ENCODE peak calls at places on chromosomes 11 and 22, in seven cellular contexts. U, X, G, W, L, T and O are unnamed samples.

GRCh38 chr11:122893131-122893530 is 10.6 kb downstream of the JHY start:
- DNase-seq in X (no peak), G (no peak), L (no peak), U (no peak), W (no peak), T (no peak), O (no peak)

GRCh38 chr11:70894566-70894965 is 357.8 kb downstream of the SHANK2 start:
- DNase-seq in U (no peak), L (no peak), W (no peak), T (no peak), X (no peak), G (no peak), O (no peak)

GRCh38 chr11:67174311-67174710 is 55.2 kb downstream of the KDM2A start:
- DNase-seq in X (no peak), W (no peak), L (no peak), U (no peak), T (no peak), G (no peak), O (no peak)

GRCh38 chr11:118606157-118606843 is 1.1 kb upstream of the PHLDB1 start:
- DNase-seq in U (no peak), W (peak; percentile 76), G (no peak), X (no peak), T (peak; percentile 53), L (no peak), O (peak; percentile 75)

GRCh38 chr11:14764899-14765527 is 121.4 kb downstream of the PDE3B start:
- DNase-seq in L (no peak), X (peak; percentile 47), G (no peak), U (no peak), T (no peak), W (no peak), O (no peak)

GRCh38 chr22:21984793-21985192 is 2.2 kb upstream of the TOP3B start:
- DNase-seq in L (no peak), U (no peak), W (no peak), T (no peak), G (no peak), X (peak; percentile 43), O (no peak)

GRCh38 chr22:37534445-37534844 is 15.2 kb upstream of the CARD10 start:
- DNase-seq in X (no peak), T (no peak), W (no peak), U (no peak), L (no peak), G (no peak), O (no peak)

GRCh38 chr11:13268791-13269190 is 8.8 kb upstream of the BMAL1 start:
- DNase-seq in L (no peak), U (no peak), W (no peak), G (no peak), T (no peak), X (no peak), O (no peak)

GRCh38 chr11:69374110-69374981 is 80.4 kb downstream of the MYEOV start:
- DNase-seq in G (peak; percentile 90), T (peak; percentile 12), W (no peak), L (peak; percentile 17), X (no peak), U (peak; percentile 4), O (peak; percentile 14)

GRCh38 chr11:108662700-108663099 is 2.2 kb upstream of the DDX10 start:
- DNase-seq in G (no peak), T (no peak), U (no peak), L (no peak), W (no peak), X (no peak), O (no peak)

GRCh38 chr11:72079776-72080325 is 491 bp downstream of the NUMA1 start:
- DNase-seq in G (no peak), X (peak; percentile 17), T (no peak), U (no peak), L (peak; percentile 49), W (peak; percentile 34), O (no peak)

GRCh38 chr22:45478108-45478771 is 24.4 kb upstream of the FBLN1 start:
- DNase-seq in U (no peak), X (peak; percentile 90), W (no peak), T (no peak), G (no peak), L (peak; percentile 28), O (no peak)

GRCh38 chr11:9313648-9314290 is 624 bp downstream of the TMEM41B start:
- DNase-seq in T (no peak), X (peak; percentile 11), G (no peak), L (no peak), U (peak; percentile 35), W (peak; percentile 17), O (no peak)

DNA sequence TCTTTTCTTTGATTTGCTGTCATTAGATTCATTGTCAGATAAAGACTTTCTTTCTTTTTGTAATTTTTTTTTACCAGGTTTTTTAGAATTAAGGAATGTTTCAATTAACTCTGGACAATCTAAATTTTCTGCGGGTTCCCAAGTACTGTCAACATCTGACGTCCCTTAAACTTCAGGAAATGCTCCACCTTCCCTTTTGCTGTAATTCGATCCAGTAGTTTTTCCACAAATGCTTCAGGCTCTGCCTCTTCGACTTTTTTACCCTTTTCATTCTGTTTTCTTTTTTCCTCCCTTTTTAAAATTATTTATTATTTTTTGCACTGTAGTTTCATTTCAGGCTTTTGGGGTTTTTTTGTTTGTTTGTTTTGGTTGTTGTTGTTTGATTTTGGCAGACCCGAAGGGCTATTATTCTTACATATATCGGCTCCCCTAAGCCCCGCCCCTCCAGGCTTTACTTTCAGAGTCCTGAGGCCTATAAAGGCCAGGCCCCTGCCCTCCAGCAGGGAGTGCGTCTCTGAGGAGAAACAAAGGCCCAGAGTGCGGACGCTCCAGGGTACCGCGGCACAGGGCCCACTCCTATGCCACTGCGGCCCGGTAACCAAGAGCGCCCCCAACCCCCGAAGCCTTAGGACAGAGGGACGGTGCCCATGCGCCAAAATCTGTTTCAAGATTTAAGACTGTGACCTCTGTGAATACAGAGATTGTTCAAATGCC is 116.4 kb downstream of the TYR start:
- DNase-seq in W (no peak), T (peak; percentile 11), U (no peak), X (peak; percentile 11), L (peak; percentile 30), G (peak; percentile 3), O (no peak)
- H3K4me3 ChIP-seq in W (no peak overlapping the region), T (peak overlapping the region; percentile 38), U (no peak overlapping the region), X (no peak overlapping the region), L (no peak overlapping the region), G (no peak overlapping the region), O (no peak overlapping the region)

GRCh38 chr11:133619397-133619796 is 87.1 kb upstream of the OPCML start:
- DNase-seq in U (no peak), L (no peak), W (no peak), G (no peak), X (no peak), T (no peak), O (no peak)

GRCh38 chr11:133618500-133618899 is 86.2 kb upstream of the OPCML start:
- DNase-seq in X (no peak), W (no peak), L (no peak), U (no peak), T (no peak), G (no peak), O (no peak)

GRCh38 chr11:133619973-133620372 is 87.7 kb upstream of the OPCML start:
- DNase-seq in X (no peak), T (no peak), U (no peak), G (no peak), L (no peak), W (no peak), O (no peak)
- TF ChIP-seq CTCF in X (no peak), T (peak; percentile 57), U (no peak), G (peak; percentile 31), L (no peak), W (no peak), O (no peak)

DNA sequence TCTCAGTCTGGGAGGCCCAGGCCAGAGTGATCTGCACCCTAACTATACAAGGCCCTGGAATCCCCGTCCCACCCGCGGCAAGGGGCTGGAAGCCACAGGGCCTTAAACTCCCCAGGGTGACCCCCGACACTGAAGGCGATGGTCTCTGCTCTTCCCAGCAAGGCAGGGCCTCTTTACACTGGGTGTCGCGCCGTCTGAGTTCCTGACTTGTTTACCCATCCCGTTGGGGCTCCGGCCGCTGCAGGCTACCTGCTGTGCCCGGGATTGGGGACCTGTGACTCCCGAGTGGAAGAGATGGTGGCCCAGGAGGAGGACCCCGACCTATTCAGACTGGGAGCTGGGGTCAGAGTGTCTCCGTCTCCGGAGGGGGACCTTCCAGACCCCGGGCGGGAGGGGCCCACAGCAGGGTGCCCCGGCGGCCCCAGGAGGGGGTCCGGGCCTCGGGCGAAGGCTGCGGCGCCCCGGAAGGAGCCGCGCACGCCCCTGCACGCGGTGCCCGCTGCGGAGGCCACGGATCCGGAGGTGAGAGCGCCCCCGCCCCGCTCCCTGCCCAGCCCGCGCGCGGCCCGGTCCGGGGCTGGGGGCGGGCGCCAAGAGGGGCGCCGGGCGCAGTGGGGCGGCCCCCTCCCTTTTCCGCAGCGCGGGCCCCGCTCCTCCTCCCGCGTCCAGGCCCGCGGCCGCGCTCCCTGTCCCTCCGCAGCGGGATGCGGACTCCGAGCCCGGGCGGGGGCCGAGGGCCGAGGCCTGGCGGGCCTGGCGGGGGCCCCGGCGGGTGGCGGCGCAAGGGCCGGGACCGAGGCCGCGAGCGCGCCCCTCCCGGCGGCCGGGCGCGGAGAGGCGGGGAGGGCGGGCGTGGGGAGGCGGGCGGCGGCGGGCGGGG is 534 bp upstream of the MPPED1 start:
- DNase-seq in W (no peak), T (no peak), G (no peak), X (no peak), U (no peak), L (peak; percentile 52), O (no peak)
- H3K4me3 ChIP-seq in W (no peak overlapping the region), T (peak overlapping the region; percentile 34), G (no peak overlapping the region), X (no peak overlapping the region), U (no peak overlapping the region), L (peak overlapping the region; percentile 13), O (no peak overlapping the region)

DNA sequence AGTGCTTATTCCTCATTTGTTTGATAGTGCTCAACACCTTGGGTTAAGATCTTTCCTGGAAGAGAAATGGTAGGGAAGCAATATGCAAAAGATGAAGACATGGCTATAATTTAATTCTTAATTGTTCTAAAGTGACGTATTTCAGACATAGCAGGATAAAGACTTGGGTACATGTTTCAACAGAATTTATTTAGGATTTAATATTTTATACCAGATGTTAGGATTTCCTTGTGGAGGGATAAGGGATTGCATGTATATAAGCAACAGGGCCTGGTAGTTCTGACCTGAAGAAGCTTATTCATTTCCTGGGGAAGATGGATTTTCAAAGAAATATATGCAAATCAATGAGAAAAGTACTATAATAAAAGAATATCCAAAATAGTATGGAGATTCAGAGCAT is 163.8 kb downstream of the FAT3 start:
- DNase-seq in L (no peak), T (no peak), U (no peak), X (no peak), W (no peak), G (no peak), O (no peak)
- TF ChIP-seq CTCF in L (no peak), T (no peak), U (no peak), X (peak; percentile 22), W (no peak), G (peak; percentile 31), O (no peak)

GRCh38 chr22:50238755-50239154 is 6.1 kb downstream of the TUBGCP6 start:
- DNase-seq in L (no peak), W (no peak), U (no peak), X (no peak), G (no peak), T (no peak), O (no peak)

GRCh38 chr22:50243704-50244419 is 961 bp downstream of the TUBGCP6 start:
- DNase-seq in X (peak; percentile 7), L (peak; percentile 35), W (no peak), U (no peak), G (no peak), T (no peak), O (no peak)

GRCh38 chr22:50245214-50246072 is 620 bp upstream of the TUBGCP6 start:
- DNase-seq in U (no peak), X (no peak), T (no peak), G (no peak), L (peak; percentile 55), W (no peak), O (no peak)

GRCh38 chr22:50244420-50245213 is at the start of gene TUBGCP6:
- DNase-seq in L (peak; percentile 97), U (peak; percentile 90), W (peak; percentile 96), T (peak; percentile 97), X (peak; percentile 87), G (peak; percentile 95), O (peak; percentile 99)

GRCh38 chr22:50242406-50242949 is 2.3 kb downstream of the TUBGCP6 start:
- DNase-seq in W (no peak), L (no peak), X (peak; percentile 9), G (no peak), T (no peak), U (no peak), O (no peak)
- H3K4me3 ChIP-seq in W (no peak overlapping the region), L (peak overlapping the region; percentile 71), X (peak overlapping the region; percentile 60), G (peak overlapping the region; percentile 94), T (peak overlapping the region; percentile 96), U (peak overlapping the region; percentile 41), O (no peak overlapping the region)